ENCODE peak calls at places on chromosomes 2 and 18, in seven cellular contexts. P is H9, I is mesendoderm, M is IMR-90, G is mesenchymal stem cell, E is neuronal stem cell, Y is H1. S is an unnamed sample.

GRCh38 chr2:162704496-162704895 is 134.1 kb downstream of the KCNH7 start:
- DNase-seq in M (no peak), G (no peak), P (no peak), E (no peak), Y (no peak), I (peak), S (no peak)

GRCh38 chr2:1855150-1855549 is 110.8 kb upstream of the PXDN start:
- DNase-seq in P (peak), G (no peak), E (peak), M (no peak), Y (no peak), I (peak), S (no peak)

GRCh38 chr2:134454426-134454825 is 200.6 kb downstream of the MGAT5 start:
- DNase-seq in M (no peak), G (no peak), I (no peak), P (no peak), E (no peak), Y (no peak), S (no peak)

GRCh38 chr2:79935046-79935729 is 369.4 kb downstream of the LRRTM1 start:
- DNase-seq in M (no peak), E (no peak), P (no peak), I (no peak), G (no peak), Y (no peak), S (no peak)

GRCh38 chr2:40364143-40364903 is 87.6 kb downstream of the SLC8A1 start:
- DNase-seq in I (no peak), Y (no peak), E (no peak), G (peak), P (no peak), M (peak), S (no peak)

GRCh38 chr2:100703744-100704143 is 116.2 kb upstream of the NPAS2 start:
- DNase-seq in G (no peak), M (no peak), Y (no peak), P (no peak), E (no peak), I (no peak), S (no peak)

GRCh38 chr2:64568836-64569235 is 44.7 kb downstream of the AFTPH start:
- DNase-seq in E (no peak), Y (no peak), I (peak), G (no peak), M (peak), P (no peak), S (peak)

GRCh38 chr2:240921319-240922233 is 15.4 kb downstream of the CROCC2 start:
- DNase-seq in E (no peak), I (no peak), G (peak), P (peak), Y (no peak), M (peak), S (no peak)

GRCh38 chr2:152874955-152875354 is 156.5 kb downstream of the ARL6IP6 start:
- DNase-seq in G (no peak), P (no peak), M (no peak), Y (no peak), I (no peak), E (no peak), S (peak)

GRCh38 chr18:36349552-36349951 is 52.0 kb downstream of the FHOD3 start:
- DNase-seq in G (no peak), I (no peak), P (no peak), Y (no peak), E (no peak), M (peak), S (peak)

GRCh38 chr18:57015036-57015805 is 131.7 kb upstream of the BOD1L2 start:
- DNase-seq in I (no peak), M (no peak), E (peak), P (no peak), G (no peak), Y (no peak), S (no peak)

GRCh38 chr2:206275274-206276160 is 1.1 kb downstream of the ZDBF2 start:
- DNase-seq in G (peak), I (peak), M (peak), Y (no peak), P (no peak), E (no peak), S (peak)

GRCh38 chr2:210215120-210215519 is 10.1 kb downstream of the ACADL start:
- DNase-seq in P (no peak), Y (no peak), M (no peak), G (no peak), E (no peak), I (no peak), S (no peak)

GRCh38 chr2:2826621-2827020 is 495.5 kb upstream of the MYT1L start:
- DNase-seq in M (no peak), Y (no peak), G (no peak), E (no peak), P (peak), I (no peak), S (no peak)

GRCh38 chr2:1501991-1502390 is 88.7 kb downstream of the TPO start:
- DNase-seq in M (no peak), E (no peak), P (no peak), G (no peak), Y (no peak), I (no peak), S (no peak)

GRCh38 chr2:52128081-52128480 is 1096.1 kb upstream of the NRXN1 start:
- DNase-seq in I (no peak), E (no peak), G (peak), Y (no peak), P (no peak), M (peak), S (no peak)

GRCh38 chr2:230135126-230135525 is 66.4 kb upstream of the SLC16A14 start:
- DNase-seq in Y (no peak), M (no peak), G (no peak), E (no peak), P (no peak), I (no peak), S (no peak)

GRCh38 chr2:236352761-236353593 is 88.8 kb upstream of the ASB18 start:
- DNase-seq in P (peak), I (peak), G (peak), Y (no peak), M (peak), E (peak), S (peak)

GRCh38 chr18:9792565-9793226 is 84.6 kb downstream of the RAB31 start:
- DNase-seq in I (peak), G (no peak), M (no peak), Y (no peak), P (peak), E (no peak), S (no peak)

GRCh38 chr2:148493822-148494563 is 150.6 kb upstream of the EPC2 start:
- DNase-seq in Y (no peak), M (no peak), P (no peak), I (no peak), G (no peak), E (no peak), S (no peak)

DNA sequence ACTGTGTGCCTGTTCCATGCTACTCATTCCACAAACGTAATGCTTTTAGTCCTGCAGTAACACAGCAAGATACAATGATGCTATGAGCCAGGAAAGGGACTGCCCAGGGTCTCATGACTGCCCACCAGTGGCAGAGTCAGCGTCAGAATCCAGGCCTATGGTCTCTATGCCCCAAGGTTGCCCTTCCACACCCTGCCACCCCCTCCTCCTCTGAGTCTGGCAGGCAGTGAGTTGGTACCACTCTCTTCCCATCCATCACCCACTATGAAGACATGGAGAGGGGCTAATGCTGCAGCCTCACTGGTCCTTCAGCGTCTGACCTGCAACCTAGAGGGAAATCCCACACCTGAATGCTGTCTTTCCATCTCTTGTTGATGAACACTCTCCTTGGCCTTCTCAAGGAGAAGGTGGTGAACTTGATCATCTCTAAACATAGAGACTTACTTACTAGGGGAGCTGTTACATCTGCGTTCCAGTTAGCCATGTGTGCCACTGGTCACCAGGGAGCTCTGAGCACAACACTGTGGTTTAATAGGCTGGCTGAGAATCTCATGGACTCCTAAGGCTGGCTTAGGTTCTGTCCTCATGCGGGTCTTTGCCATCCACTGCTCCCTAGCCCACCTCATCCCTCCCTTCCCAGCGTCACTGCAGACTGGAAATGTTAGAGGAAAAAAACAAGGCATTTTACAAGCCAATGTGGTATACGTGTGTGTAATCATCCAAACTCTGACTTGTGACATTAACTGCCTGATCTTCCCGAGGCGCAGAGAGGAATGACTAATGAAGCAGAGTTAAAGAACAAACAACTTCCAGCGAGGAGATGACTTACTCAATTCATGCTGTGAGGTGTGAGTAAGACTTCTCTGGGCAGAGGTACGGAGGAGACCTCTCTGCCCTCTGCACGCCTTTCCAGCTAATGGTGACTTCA is 28.8 kb downstream of the STEAP3 start:
- DNase-seq in I (peak), M (peak), E (no peak), Y (no peak), P (peak), G (peak), S (peak)
- H3K27ac ChIP-seq in I (no peak), M (peak), E (no peak), Y (no peak), P (no peak), G (peak), S (no peak)

DNA sequence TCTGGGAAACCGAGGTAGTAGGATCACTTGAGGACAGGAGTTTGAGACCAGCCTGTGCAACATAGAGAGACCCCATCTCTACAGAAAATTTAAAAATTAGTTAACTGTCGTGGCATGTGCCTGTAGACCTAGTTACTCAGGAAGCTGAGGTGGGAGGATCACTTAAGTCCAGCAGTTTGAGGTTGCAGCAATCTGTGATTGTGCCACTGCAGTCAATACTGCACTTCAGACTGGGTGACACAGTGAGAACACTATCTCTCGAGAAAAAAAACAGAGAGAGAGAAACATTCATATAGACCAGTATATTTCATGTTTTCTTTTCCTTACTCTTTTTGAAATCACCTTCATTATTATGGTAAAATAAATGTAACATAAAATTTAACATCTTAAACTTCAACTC is 290.7 kb upstream of the CYP26B1 start:
- DNase-seq in Y (no peak), G (no peak), P (no peak), I (no peak), E (no peak), M (no peak), S (no peak)
- H2BK5ac ChIP-seq in Y (no peak), G (no peak), P (no peak), I (no peak), E (no peak), M (no peak), S (no peak)

GRCh38 chr2:219252084-219252483 is 959 bp upstream of the TUBA4B start:
- DNase-seq in E (no peak), Y (no peak), P (no peak), G (no peak), I (no peak), M (no peak), S (no peak)
- H3K27ac ChIP-seq in E (no peak), Y (no peak), P (no peak), G (peak), I (no peak), M (no peak), S (no peak)

GRCh38 chr2:10765461-10765860 is 44.0 kb downstream of the ATP6V1C2 start:
- DNase-seq in I (no peak), P (no peak), M (no peak), Y (no peak), E (no peak), G (no peak), S (peak)
- H2BK5ac ChIP-seq in I (no peak), P (no peak), M (no peak), Y (no peak), E (no peak), G (no peak), S (no peak)

S was measured in trophoblast cell.